ENCODE peak calls at places on chromosome 3, in ten cellular contexts. X is ELF-1; Z is activated CD4-positive, alpha-beta T cell treated with anti-CD3 and anti-CD28 coated beads, Interleukin-2, amount 50 U/mL, for 24 hours; R is left lung; Y is ELR; J is islet precursor cell; P is AG04450; D is uterus; V is body of pancreas; B is right atrium auricular region. K is an unnamed sample.

GRCh38 chr3:122679085-122679466 is 1.6 kb upstream of the PARP14 start:
- DNase-seq in B (peak), D (peak), Y (peak), R (no peak), X (peak), J (peak), Z (peak), V (peak), P (peak), K (no peak)

GRCh38 chr3:126350502-126351085 is 6.6 kb downstream of the KLF15 start:
- DNase-seq in Y (no peak), J (no peak), D (peak), R (peak), B (no peak), X (no peak), P (no peak), V (no peak), Z (no peak), K (no peak)

GRCh38 chr3:58526124-58526957 is 10.6 kb downstream of the ACOX2 start:
- DNase-seq in V (no peak), J (peak), P (peak), D (no peak), Y (peak), X (peak), Z (no peak), B (peak), R (no peak), K (no peak)

GRCh38 chr3:160008979-160009378 is 20.3 kb downstream of the IL12A start:
- DNase-seq in R (no peak), D (no peak), J (no peak), B (no peak), Z (no peak), P (no peak), V (no peak), Y (peak), X (no peak), K (no peak)

GRCh38 chr3:64166584-64167155 is 58.6 kb downstream of the PRICKLE2 start:
- DNase-seq in B (no peak), V (no peak), R (no peak), Y (no peak), Z (no peak), D (no peak), P (no peak), X (peak), J (peak), K (no peak)

GRCh38 chr3:64805248-64805647 is 117.4 kb upstream of the ADAMTS9 start:
- DNase-seq in P (no peak), V (no peak), B (no peak), R (no peak), D (no peak), X (no peak), Z (no peak), J (peak), Y (no peak), K (no peak)

GRCh38 chr3:122469659-122470058 is 45.1 kb downstream of the KPNA1 start:
- DNase-seq in V (no peak), D (no peak), X (no peak), Z (no peak), J (no peak), P (no peak), B (no peak), R (no peak), Y (no peak), K (no peak)

GRCh38 chr3:131591394-131591990 is 88.7 kb upstream of the MRPL3 start:
- DNase-seq in X (no peak), V (no peak), Y (peak), J (peak), Z (no peak), B (no peak), R (peak), D (peak), P (no peak), K (no peak)

GRCh38 chr3:178761461-178761860 is 225.2 kb downstream of the KCNMB2 start:
- DNase-seq in B (no peak), V (no peak), X (no peak), J (no peak), P (no peak), Z (no peak), R (no peak), Y (no peak), D (no peak), K (no peak)

GRCh38 chr3:112038863-112039262 is 4.3 kb downstream of the TMPRSS7 start:
- DNase-seq in P (no peak), V (no peak), Z (no peak), J (no peak), X (no peak), B (no peak), D (no peak), Y (peak), R (no peak), K (peak)

GRCh38 chr3:154690413-154690812 is 260.4 kb upstream of the GPR149 start:
- DNase-seq in D (no peak), X (no peak), B (no peak), Z (no peak), Y (no peak), V (no peak), J (no peak), R (no peak), P (no peak), K (no peak)

GRCh38 chr3:102529452-102529851 is 94.6 kb downstream of the ZPLD1 start:
- DNase-seq in P (peak), Z (no peak), D (no peak), J (peak), Y (peak), R (no peak), V (peak), X (peak), B (no peak), K (no peak)

GRCh38 chr3:10286596-10287295 is 6.0 kb downstream of the GHRL start:
- DNase-seq in P (peak), Y (peak), V (no peak), X (peak), R (no peak), J (no peak), B (no peak), Z (no peak), D (no peak), K (no peak)

GRCh38 chr3:121482651-121483050 is 63.1 kb downstream of the POLQ start:
- DNase-seq in X (no peak), P (peak), Y (peak), B (no peak), D (no peak), R (no peak), V (no peak), Z (no peak), J (no peak), K (no peak)

GRCh38 chr3:25429960-25430941 is 2.2 kb downstream of the RARB start:
- DNase-seq in Y (no peak), V (no peak), Z (no peak), R (no peak), B (no peak), P (no peak), X (no peak), D (no peak), J (no peak), K (no peak)

GRCh38 chr3:66812126-66812525 is 186.0 kb upstream of the KBTBD8 start:
- DNase-seq in R (no peak), J (no peak), P (no peak), D (no peak), Z (no peak), V (no peak), Y (no peak), X (no peak), B (no peak), K (no peak)

GRCh38 chr3:52435246-52436101 is 9.4 kb downstream of the SEMA3G start:
- DNase-seq in D (no peak), V (no peak), Y (no peak), P (no peak), J (peak), X (no peak), B (no peak), Z (no peak), R (peak), K (no peak)

GRCh38 chr3:160796089-160796812 is 40.2 kb downstream of the PPM1L start:
- DNase-seq in B (no peak), J (no peak), V (no peak), X (peak), Y (no peak), Z (no peak), D (no peak), R (no peak), P (no peak), K (no peak)

GRCh38 chr3:110062711-110063110 is 725.4 kb upstream of the DPPA4 start:
- DNase-seq in P (no peak), Y (no peak), B (no peak), V (no peak), Z (no peak), J (no peak), R (no peak), D (no peak), X (no peak), K (no peak)

GRCh38 chr3:47877288-47877687 is 74.3 kb downstream of the DHX30 start:
- DNase-seq in B (no peak), Y (peak), D (no peak), Z (no peak), X (no peak), V (no peak), R (no peak), J (no peak), P (no peak), K (no peak)

GRCh38 chr3:117281371-117281770 is 571.8 kb downstream of the TUSC7 start:
- DNase-seq in D (no peak), X (no peak), B (no peak), Y (no peak), P (no peak), J (no peak), R (no peak), V (no peak), Z (no peak), K (no peak)

GRCh38 chr3:172280406-172281051 is 167.7 kb downstream of the GHSR start:
- DNase-seq in D (no peak), P (peak), Z (no peak), R (no peak), B (no peak), Y (peak), J (no peak), V (no peak), X (no peak), K (no peak)

GRCh38 chr3:112109313-112109712 is 23.1 kb downstream of the C3orf52 start:
- DNase-seq in V (no peak), D (no peak), X (no peak), B (no peak), Z (no peak), J (peak), Y (no peak), P (no peak), R (no peak), K (no peak)

GRCh38 chr3:188518416-188518815 is 364.5 kb downstream of the LPP start:
- DNase-seq in D (no peak), B (no peak), X (no peak), P (no peak), Z (no peak), J (no peak), V (no peak), Y (no peak), R (no peak), K (no peak)

GRCh38 chr3:190424478-190425439 is 24.9 kb downstream of the TMEM207 start:
- DNase-seq in J (peak), R (peak), V (peak), B (no peak), D (peak), P (peak), Z (peak), X (peak), Y (peak), K (peak)

GRCh38 chr3:112670824-112671223 is 29.9 kb upstream of the CCDC80 start:
- DNase-seq in V (no peak), Z (no peak), D (no peak), Y (no peak), J (no peak), B (no peak), X (no peak), R (no peak), P (no peak), K (no peak)